ENCODE peak calls at places on chromosomes 13 and 19, in nine cellular contexts. E, U, K, H, A, Y, Z, T and S are unnamed samples.
A peak's percentile ranks its signal among the peaks of the same experiment; 100 is the strongest.

GRCh38 chr19:1046836-1047695 is 7.2 kb downstream of the ABCA7 start:
- DNase-seq in E (no peak), U (no peak), K (no peak), H (no peak), A (no peak), Y (no peak), Z (no peak), T (no peak), S (no peak)

GRCh38 chr13:98325724-98326123 is 148.7 kb upstream of the RNF113B start:
- DNase-seq in E (no peak), U (no peak), K (no peak), H (peak; percentile 16), A (no peak), Y (no peak), Z (no peak), T (no peak), S (no peak)

GRCh38 chr13:51861728-51862300 is at the start of gene CCDC70:
- DNase-seq in E (no peak), U (no peak), K (peak; percentile 62), H (no peak), A (no peak), Y (peak; percentile 8), Z (no peak), T (no peak), S (no peak)

GRCh38 chr19:11551603-11552235 is 7.3 kb downstream of the ELOF1 start:
- DNase-seq in E (no peak), U (no peak), K (no peak), H (no peak), A (no peak), Y (no peak), Z (no peak), T (no peak), S (no peak)

GRCh38 chr13:38641164-38641948 is 45.5 kb upstream of the FREM2 start:
- DNase-seq in E (no peak), U (no peak), K (no peak), H (no peak), A (no peak), Y (no peak), Z (peak; percentile 0), T (peak; percentile 6), S (no peak)

GRCh38 chr13:30108216-30108912 is 199.0 kb downstream of the KATNAL1 start:
- DNase-seq in E (no peak), U (no peak), K (no peak), H (peak; percentile 97), A (no peak), Y (no peak), Z (no peak), T (no peak), S (no peak)

GRCh38 chr19:54218960-54219661 is 3.7 kb downstream of the LILRB3 start:
- DNase-seq in E (no peak), U (no peak), K (no peak), H (no peak), A (no peak), Y (no peak), Z (no peak), T (no peak), S (no peak)

GRCh38 chr19:37251308-37252229 is 33.6 kb downstream of the ZNF383 start:
- DNase-seq in E (no peak), U (peak; percentile 11), K (peak; percentile 99), H (peak; percentile 96), A (peak; percentile 10), Y (peak; percentile 99), Z (peak; percentile 99), T (peak; percentile 98), S (peak; percentile 97)

GRCh38 chr19:44777715-44778347 is at the start of gene CBLC:
- DNase-seq in E (peak; percentile 90), U (no peak), K (peak; percentile 99), H (peak; percentile 62), A (no peak), Y (no peak), Z (no peak), T (no peak), S (peak; percentile 18)

GRCh38 chr13:79593611-79594275 is 112.8 kb downstream of the NDFIP2 start:
- DNase-seq in E (no peak), U (no peak), K (peak; percentile 91), H (no peak), A (no peak), Y (peak; percentile 31), Z (peak; percentile 59), T (peak; percentile 68), S (no peak)

GRCh38 chr19:5058456-5059190 is 89.7 kb downstream of the KDM4B start:
- DNase-seq in E (no peak), U (no peak), K (peak; percentile 23), H (no peak), A (no peak), Y (no peak), Z (peak; percentile 43), T (peak; percentile 32), S (no peak)

GRCh38 chr13:97341135-97341534 is 92.8 kb upstream of the RAP2A start:
- DNase-seq in E (no peak), U (no peak), K (no peak), H (no peak), A (no peak), Y (peak; percentile 34), Z (no peak), T (no peak), S (no peak)

GRCh38 chr13:24233351-24233901 is 72.9 kb downstream of the SPATA13 start:
- DNase-seq in E (no peak), U (no peak), K (no peak), H (no peak), A (no peak), Y (peak; percentile 70), Z (peak; percentile 41), T (peak; percentile 70), S (no peak)

GRCh38 chr13:41054212-41054877 is 7.0 kb upstream of the WBP4 start:
- DNase-seq in E (peak; percentile 76), U (no peak), K (peak; percentile 65), H (peak; percentile 36), A (peak; percentile 55), Y (peak; percentile 71), Z (peak; percentile 72), T (peak; percentile 65), S (peak; percentile 56)

GRCh38 chr19:33203529-33203928 is 9.4 kb downstream of the LRP3 start:
- DNase-seq in E (no peak), U (no peak), K (no peak), H (no peak), A (no peak), Y (no peak), Z (no peak), T (no peak), S (no peak)

GRCh38 chr19:30909216-30909615 is 440.0 kb downstream of the TSHZ3 start:
- DNase-seq in E (no peak), U (no peak), K (no peak), H (no peak), A (no peak), Y (no peak), Z (no peak), T (no peak), S (no peak)

GRCh38 chr19:38842439-38843174 is 7.2 kb downstream of the HNRNPL start:
- DNase-seq in E (no peak), U (no peak), K (no peak), H (no peak), A (no peak), Y (no peak), Z (no peak), T (no peak), S (no peak)

GRCh38 chr19:48955308-48955958 is 758 bp downstream of the BAX start:
- DNase-seq in E (no peak), U (no peak), K (no peak), H (no peak), A (no peak), Y (no peak), Z (no peak), T (no peak), S (no peak)

GRCh38 chr13:47503468-47503867 is 497.6 kb downstream of the SUCLA2 start:
- DNase-seq in E (no peak), U (no peak), K (peak; percentile 10), H (no peak), A (no peak), Y (no peak), Z (no peak), T (no peak), S (no peak)

GRCh38 chr13:66660013-66660804 is 569.9 kb downstream of the PCDH9 start:
- DNase-seq in E (no peak), U (no peak), K (peak; percentile 72), H (no peak), A (no peak), Y (peak; percentile 40), Z (peak; percentile 19), T (peak; percentile 64), S (no peak)